ENCODE peak calls at places on chromosomes 12 and 14, in four cellular contexts. L is GM12878, C is A549, X is sigmoid colon. P is an unnamed sample.

GRCh38 chr14:68775614-68776126 is 17.2 kb downstream of the ZFP36L1 start:
- DNase-seq in C (no peak), X (peak; percentile 51), L (no peak), P (no peak)

GRCh38 chr14:75279153-75279738 is 618 bp downstream of the FOS start:
- DNase-seq in C (no peak), X (peak; percentile 94), L (no peak), P (peak; percentile 64)

GRCh38 chr12:30286345-30286926 is 409.2 kb downstream of the IPO8 start:
- DNase-seq in X (no peak), C (peak; percentile 13), L (no peak), P (no peak)

GRCh38 chr12:48824905-48825304 is 6.6 kb downstream of the CACNB3 start:
- DNase-seq in C (no peak), L (no peak), X (no peak), P (no peak)

GRCh38 chr14:25400607-25401206 is 350.8 kb upstream of the STXBP6 start:
- DNase-seq in X (no peak), L (no peak), C (no peak), P (peak; percentile 34)

GRCh38 chr12:110498984-110499706 is 2.8 kb downstream of the VPS29 start:
- DNase-seq in L (no peak), C (no peak), X (no peak), P (no peak)

GRCh38 chr12:57868870-57869609 is 22.5 kb upstream of the CTDSP2 start:
- DNase-seq in C (no peak), L (no peak), X (peak; percentile 84), P (no peak)

GRCh38 chr14:103296007-103296406 is 38.0 kb upstream of the EIF5 start:
- DNase-seq in X (peak; percentile 2), C (no peak), L (no peak), P (no peak)

GRCh38 chr12:130474599-130474998 is 136.9 kb downstream of the PIWIL1 start:
- DNase-seq in X (peak; percentile 50), L (no peak), C (no peak), P (no peak)

GRCh38 chr12:69343357-69343756 is 4.8 kb upstream of the LYZ start:
- DNase-seq in L (no peak), X (no peak), C (no peak), P (no peak)

GRCh38 chr14:44777567-44777966 is 184.2 kb downstream of the KLHL28 start:
- DNase-seq in L (no peak), X (no peak), C (no peak), P (no peak)

GRCh38 chr14:44785096-44785495 is 176.7 kb downstream of the KLHL28 start:
- DNase-seq in L (no peak), X (no peak), C (no peak), P (no peak)

GRCh38 chr14:44783899-44784298 is 177.8 kb downstream of the KLHL28 start:
- DNase-seq in L (no peak), C (no peak), X (no peak), P (no peak)

GRCh38 chr14:44778562-44778961 is 183.2 kb downstream of the KLHL28 start:
- DNase-seq in L (no peak), X (no peak), C (no peak), P (no peak)

DNA sequence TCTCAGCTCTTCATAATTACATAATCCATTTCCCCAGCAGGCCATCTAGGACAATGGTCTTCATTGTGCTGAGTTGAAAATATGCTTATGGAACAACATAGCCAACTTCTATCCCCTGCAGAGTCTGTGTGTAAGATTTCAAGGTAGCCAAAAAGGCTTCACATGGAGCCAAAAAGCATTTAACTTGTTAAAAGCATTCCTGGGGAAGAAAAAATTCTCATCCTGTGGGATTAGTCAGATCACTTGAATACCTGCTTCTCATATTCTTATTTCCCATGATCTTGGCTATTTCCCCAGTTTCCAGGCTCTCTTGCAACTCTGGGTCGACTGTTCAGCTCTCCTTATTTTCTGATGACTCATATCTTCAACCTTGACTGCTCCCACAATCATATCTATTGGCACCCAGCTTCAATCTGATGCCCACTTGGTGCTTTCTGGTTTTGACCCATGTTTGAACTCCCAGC is 178.9 kb downstream of the KLHL28 start:
- DNase-seq in L (no peak), C (no peak), X (no peak), P (no peak)
- TF ChIP-seq EP300 in L (no peak), C (no peak), X (no peak), P (no peak)

GRCh38 chr14:77023001-77023996 is 5.2 kb downstream of the IRF2BPL start:
- DNase-seq in X (peak; percentile 76), C (no peak), L (no peak), P (no peak)
- TF ChIP-seq POLR2A in X (no peak), C (no peak), L (no peak), P (no peak)

DNA sequence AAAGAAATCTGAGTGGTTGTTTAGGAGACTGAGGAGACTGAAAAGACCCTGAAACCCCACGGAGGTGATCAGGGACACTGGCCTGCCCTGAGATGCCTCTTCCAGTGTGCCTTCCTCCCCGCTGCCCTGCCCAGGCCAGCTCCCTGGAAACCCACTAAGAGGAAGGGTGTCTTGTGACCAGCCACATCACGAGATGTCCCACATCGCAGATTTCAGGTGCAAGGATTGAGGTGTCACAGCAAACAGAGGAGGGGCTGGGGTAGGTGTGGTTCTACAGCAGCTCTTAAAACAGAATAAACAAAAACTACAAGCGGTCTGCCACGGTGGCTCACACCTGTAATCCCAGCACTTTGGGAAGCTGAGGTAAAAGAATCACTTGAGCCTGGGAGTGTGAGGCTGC is 184.3 kb upstream of the C14orf180 start:
- DNase-seq in C (no peak), X (no peak), L (no peak), P (no peak)
- H3K9me3 ChIP-seq in C (peaks cover 22% of the 10 kb centered on the region), X (peaks cover 8% of the 10 kb centered on the region), L (no peaks in the 10 kb centered on the region), P (peaks cover 10% of the 10 kb centered on the region)

GRCh38 chr12:75706786-75707605 is 195.6 kb upstream of the KRR1 start:
- DNase-seq in X (no peak), C (no peak), L (no peak), P (no peak)
- TF ChIP-seq EP300 in X (no peak), C (no peak), L (no peak), P (no peak)

GRCh38 chr12:106135075-106135474 is 3.7 kb downstream of the NUAK1 start:
- DNase-seq in L (no peak), X (no peak), C (no peak), P (no peak)

GRCh38 chr12:106134294-106134949 is 4.3 kb downstream of the NUAK1 start:
- DNase-seq in X (no peak), C (no peak), L (no peak), P (no peak)

GRCh38 chr12:106135781-106136180 is 3.0 kb downstream of the NUAK1 start:
- DNase-seq in L (no peak), X (no peak), C (no peak), P (no peak)

GRCh38 chr12:106137456-106138278 is 1.1 kb downstream of the NUAK1 start:
- DNase-seq in L (no peak), C (no peak), X (no peak), P (no peak)

GRCh38 chr12:106136263-106136662 is 2.5 kb downstream of the NUAK1 start:
- DNase-seq in C (peak; percentile 59), X (peak; percentile 93), L (no peak), P (peak; percentile 94)
- TF ChIP-seq POLR2A in C (no peak), X (no peak), L (no peak), P (peak; percentile 42)

DNA sequence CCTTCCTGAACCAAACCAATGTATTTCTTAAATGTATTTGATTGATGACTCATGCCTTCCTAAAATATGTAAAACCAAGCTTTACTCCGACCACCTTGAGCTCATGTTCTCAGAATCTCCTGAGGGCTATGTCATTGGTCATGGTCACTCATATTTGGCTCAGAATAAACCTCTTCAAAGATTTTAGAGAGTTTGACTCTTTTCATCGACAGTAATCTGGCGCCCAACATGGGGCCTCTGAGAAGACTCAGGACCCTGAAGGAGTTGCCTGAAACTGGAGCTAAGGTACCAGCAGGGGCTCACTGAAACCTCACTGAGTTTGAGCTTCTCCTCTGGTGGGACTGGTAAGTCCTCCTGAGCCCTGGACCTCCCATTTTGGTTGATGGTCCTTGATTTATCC is 17.2 kb upstream of the PSMC1 start:
- DNase-seq in L (no peak), X (no peak), C (no peak), P (no peak)
- H3K9me3 ChIP-seq in L (peaks cover 13% of the 10 kb centered on the region), X (peaks cover 23% of the 10 kb centered on the region), C (peaks cover 51% of the 10 kb centered on the region), P (no peaks in the 10 kb centered on the region)

GRCh38 chr12:7106082-7106481 is 2.9 kb downstream of the C1RL start:
- DNase-seq in X (no peak), C (no peak), L (no peak), P (no peak)
- TF ChIP-seq EP300 in X (no peak), C (no peak), L (no peak), P (no peak)

GRCh38 chr12:32863128-32863527 is 33.4 kb downstream of the PKP2 start:
- DNase-seq in L (no peak), X (no peak), C (no peak), P (no peak)

GRCh38 chr12:32854716-32855115 is 41.9 kb downstream of the PKP2 start:
- DNase-seq in C (no peak), L (no peak), X (no peak), P (no peak)

GRCh38 chr12:32854097-32854496 is 42.5 kb downstream of the PKP2 start:
- DNase-seq in L (no peak), C (no peak), X (no peak), P (no peak)

GRCh38 chr12:32860182-32860581 is 36.4 kb downstream of the PKP2 start:
- DNase-seq in L (no peak), C (no peak), X (no peak), P (no peak)

GRCh38 chr12:32859389-32859788 is 37.2 kb downstream of the PKP2 start:
- DNase-seq in L (no peak), C (no peak), X (no peak), P (no peak)
- TF ChIP-seq POLR2A in L (no peak), C (no peak), X (no peak), P (no peak)